ENCODE peak calls at places on chromosomes 12 and 14, in ten cellular contexts. F, K, X, C, A, E, Y, P, I and Z are unnamed samples.

GRCh38 chr14:32821989-32822653 is 116.6 kb upstream of the NPAS3 start:
- DNase-seq in F (no peak), K (no peak), X (no peak), C (no peak), A (no peak), E (no peak), Y (no peak), P (no peak), I (no peak), Z (no peak)

GRCh38 chr14:47264842-47265241 is 410.6 kb downstream of the MDGA2 start:
- DNase-seq in F (no peak), K (no peak), X (no peak), C (no peak), A (no peak), E (no peak), Y (no peak), P (no peak), I (no peak), Z (no peak)

GRCh38 chr12:62959745-62960144 is 24.8 kb upstream of the PPM1H start:
- DNase-seq in F (no peak), K (no peak), X (no peak), C (no peak), A (no peak), E (no peak), Y (no peak), P (no peak), I (no peak), Z (no peak)

GRCh38 chr14:74956280-74957072 is 1.1 kb upstream of the PGF start:
- DNase-seq in F (no peak), K (no peak), X (no peak), C (no peak), A (no peak), E (no peak), Y (no peak), P (no peak), I (no peak), Z (no peak)

GRCh38 chr12:6769681-6770080 is 2.6 kb upstream of the LAG3 start:
- DNase-seq in F (no peak), K (no peak), X (no peak), C (no peak), A (no peak), E (no peak), Y (no peak), P (no peak), I (no peak), Z (no peak)

GRCh38 chr12:104372048-104372720 is 68.6 kb downstream of the EID3 start:
- DNase-seq in F (no peak), K (no peak), X (no peak), C (no peak), A (no peak), E (no peak), Y (no peak), P (no peak), I (peak), Z (no peak)

GRCh38 chr14:104680056-104680805 is 9.2 kb upstream of the INF2 start:
- DNase-seq in F (peak), K (no peak), X (no peak), C (no peak), A (peak), E (no peak), Y (peak), P (no peak), I (peak), Z (no peak)

GRCh38 chr14:21070610-21071224 is 613 bp downstream of the ARHGEF40 start:
- DNase-seq in F (no peak), K (peak), X (no peak), C (no peak), A (peak), E (no peak), Y (no peak), P (no peak), I (peak), Z (no peak)

GRCh38 chr12:124397807-124398577 is 103.1 kb downstream of the RFLNA start:
- DNase-seq in F (no peak), K (no peak), X (no peak), C (no peak), A (no peak), E (no peak), Y (no peak), P (no peak), I (peak), Z (no peak)

GRCh38 chr14:50768220-50768619 is 62.7 kb downstream of the NIN start:
- DNase-seq in F (no peak), K (no peak), X (no peak), C (no peak), A (no peak), E (no peak), Y (no peak), P (no peak), I (no peak), Z (no peak)

GRCh38 chr12:104054681-104055346 is 4.8 kb upstream of the GLT8D2 start:
- DNase-seq in F (no peak), K (no peak), X (no peak), C (no peak), A (no peak), E (no peak), Y (no peak), P (no peak), I (no peak), Z (no peak)

GRCh38 chr14:89900822-89901221 is 53.7 kb downstream of the EFCAB11 start:
- DNase-seq in F (no peak), K (no peak), X (no peak), C (no peak), A (no peak), E (no peak), Y (no peak), P (no peak), I (no peak), Z (no peak)